ENCODE peak calls at places on chromosomes 16 and 17, in five cellular contexts. D is neuronal stem cell, K is H1, B is mesendoderm, Q is IMR-90. M is an unnamed sample. For H3K4me1, the result is how much of the 10 kb centered on the place peaks cover.

GRCh38 chr16:62872339-62872738 is 836.1 kb upstream of the CDH8 start:
- DNase-seq in D (no peak), K (no peak), B (no peak), Q (no peak), M (no peak)

GRCh38 chr16:87056083-87056482 is 261.1 kb downstream of the C16orf95 start:
- DNase-seq in D (no peak), K (no peak), B (no peak), Q (peak), M (peak)

GRCh38 chr17:43308999-43309398 is 75.2 kb upstream of the RNU2-1 start:
- DNase-seq in D (no peak), K (peak), B (no peak), Q (no peak), M (no peak)

GRCh38 chr17:37194208-37194607 is 181.6 kb upstream of the C17orf78 start:
- DNase-seq in D (no peak), K (no peak), B (peak), Q (no peak), M (no peak)

GRCh38 chr16:64771273-64771672 is 350.6 kb downstream of the CDH11 start:
- DNase-seq in D (no peak), K (no peak), B (no peak), Q (no peak), M (no peak)

GRCh38 chr17:40091691-40092397 is 8.5 kb downstream of the NR1D1 start:
- DNase-seq in D (no peak), K (no peak), B (peak), Q (no peak), M (peak)

GRCh38 chr17:74271281-74271680 is 2.8 kb upstream of the DNAI2 start:
- DNase-seq in D (no peak), K (no peak), B (peak), Q (no peak), M (no peak)

GRCh38 chr16:588889-589657 is 793 bp upstream of the RAB40C start:
- DNase-seq in D (peak), K (peak), B (peak), Q (peak), M (peak)

GRCh38 chr17:79842656-79843474 is 3.6 kb upstream of the CBX4 start:
- DNase-seq in D (no peak), K (peak), B (no peak), Q (no peak), M (no peak)

GRCh38 chr17:4304417-4305027 is 40.7 kb upstream of the ANKFY1 start:
- DNase-seq in D (peak), K (no peak), B (peak), Q (peak), M (no peak)

GRCh38 chr16:10013364-10013763 is 168.9 kb downstream of the GRIN2A start:
- DNase-seq in D (no peak), K (no peak), B (peak), Q (no peak), M (no peak)

GRCh38 chr16:30923554-30924085 is at the start of gene FBXL19:
- DNase-seq in D (peak), K (no peak), B (peak), Q (no peak), M (no peak)

GRCh38 chr17:64781394-64781793 is 119.3 kb upstream of the SMURF2 start:
- DNase-seq in D (no peak), K (peak), B (peak), Q (no peak), M (peak)

GRCh38 chr16:31064882-31065461 is 9.1 kb downstream of the ZNF668 start:
- DNase-seq in D (no peak), K (no peak), B (no peak), Q (peak), M (no peak)

GRCh38 chr17:31412511-31412910 is 21.0 kb downstream of the RAB11FIP4 start:
- DNase-seq in D (no peak), K (no peak), B (no peak), Q (no peak), M (peak)

GRCh38 chr17:31413871-31414589 is 22.6 kb downstream of the RAB11FIP4 start:
- DNase-seq in D (peak), K (no peak), B (no peak), Q (peak), M (no peak)

GRCh38 chr17:31414590-31414918 is 23.1 kb downstream of the RAB11FIP4 start:
- DNase-seq in D (no peak), K (no peak), B (no peak), Q (no peak), M (peak)

GRCh38 chr17:31411707-31412285 is 20.3 kb downstream of the RAB11FIP4 start:
- DNase-seq in D (no peak), K (no peak), B (no peak), Q (no peak), M (peak)

DNA sequence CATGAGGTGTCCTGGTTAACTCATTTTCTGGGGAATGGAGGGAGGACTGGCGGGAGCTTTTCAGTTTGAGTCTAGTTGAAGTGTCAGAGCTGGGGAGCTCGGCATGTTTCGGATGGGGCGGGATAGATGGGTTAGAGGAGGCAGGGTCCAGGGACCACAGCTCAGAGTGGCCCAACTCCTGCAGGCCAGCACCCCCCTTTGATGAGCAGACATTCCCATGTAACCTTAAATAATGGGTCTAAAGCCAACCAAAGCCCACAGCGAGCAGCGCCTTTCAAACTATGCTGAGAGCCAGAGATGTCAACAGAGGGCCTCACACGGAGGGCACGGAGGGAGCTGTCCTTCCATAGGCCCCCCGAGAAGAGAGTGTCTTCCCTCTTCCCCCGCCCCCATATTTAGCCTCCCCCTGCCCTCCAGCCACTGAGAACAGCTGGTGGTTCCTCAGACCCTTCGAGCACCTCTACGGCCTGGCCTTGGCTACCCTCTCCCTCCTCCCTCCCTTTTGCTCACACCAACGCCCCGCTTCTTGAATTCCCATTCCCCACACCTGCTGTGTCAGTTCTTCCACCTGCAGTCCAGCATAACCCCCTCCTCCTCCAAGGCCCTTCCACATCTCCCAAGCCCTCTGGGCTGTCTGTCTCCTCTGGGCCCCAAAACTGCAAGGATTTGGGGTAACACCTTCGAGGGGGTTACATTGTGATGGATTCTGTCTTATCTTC is 21.8 kb downstream of the RAB11FIP4 start:
- DNase-seq in D (no peak), K (no peak), B (no peak), Q (no peak), M (peak)
- H2BK15ac ChIP-seq in D (no peak), K (no peak), B (no peak), Q (no peak), M (no peak)

GRCh38 chr17:51056813-51057510 is 63.7 kb downstream of the SPAG9 start:
- DNase-seq in D (peak), K (peak), B (peak), Q (peak), M (peak)
- H3K4me1 ChIP-seq in D (under half), K (under half), B (under half), Q (under half), M (under half)

GRCh38 chr16:66521227-66521626 is 28.7 kb downstream of the TK2 start:
- DNase-seq in D (no peak), K (no peak), B (no peak), Q (no peak), M (no peak)

GRCh38 chr16:66523861-66524354 is 26.0 kb downstream of the TK2 start:
- DNase-seq in D (no peak), K (no peak), B (no peak), Q (no peak), M (no peak)

GRCh38 chr16:66522816-66523590 is 26.9 kb downstream of the TK2 start:
- DNase-seq in D (no peak), K (no peak), B (no peak), Q (no peak), M (no peak)

GRCh38 chr16:66520406-66521194 is 29.3 kb downstream of the TK2 start:
- DNase-seq in D (no peak), K (no peak), B (no peak), Q (no peak), M (no peak)

GRCh38 chr16:66521951-66522771 is 27.8 kb downstream of the TK2 start:
- DNase-seq in D (no peak), K (no peak), B (no peak), Q (peak), M (no peak)
- H2BK15ac ChIP-seq in D (no peak), K (no peak), B (no peak), Q (peak), M (no peak)

DNA sequence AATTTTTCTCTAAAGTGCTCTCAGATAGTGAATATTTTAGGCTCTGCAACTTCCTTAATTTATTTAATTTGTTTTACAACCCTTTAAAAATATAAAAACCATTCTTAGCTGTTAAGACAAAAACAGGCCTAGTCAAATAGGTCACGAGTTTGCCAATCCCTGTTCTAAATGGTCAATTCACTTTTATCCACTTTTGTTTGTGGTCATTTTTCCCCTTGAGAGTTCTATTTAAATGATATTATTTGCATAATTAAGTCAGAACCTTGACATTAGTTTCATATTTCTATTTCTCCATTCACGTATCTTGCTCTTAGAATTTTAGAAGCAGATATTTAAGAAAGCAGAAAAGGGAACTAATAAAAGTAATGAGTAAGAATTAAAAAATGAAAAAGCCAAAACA is 4.0 kb downstream of the AMFR start:
- DNase-seq in D (no peak), K (no peak), B (no peak), Q (no peak), M (no peak)
- H3K4me1 ChIP-seq in D (under half), K (under half), B (under half), Q (under half), M (under half)

GRCh38 chr17:10123093-10123492 is 75.3 kb downstream of the GAS7 start:
- DNase-seq in D (no peak), K (no peak), B (no peak), Q (no peak), M (no peak)
- H2BK15ac ChIP-seq in D (no peak), K (no peak), B (no peak), Q (no peak), M (no peak)

GRCh38 chr16:74660383-74660782 is 6.3 kb downstream of the RFWD3 start:
- DNase-seq in D (no peak), K (no peak), B (no peak), Q (no peak), M (no peak)
- H3K4me1 ChIP-seq in D (under half), K (under half), B (under half), Q (under half), M (under half)

GRCh38 chr17:50268632-50269287 is 5.5 kb upstream of the TMEM92 start:
- DNase-seq in D (no peak), K (peak), B (no peak), Q (peak), M (peak)
- H2BK15ac ChIP-seq in D (no peak), K (no peak), B (no peak), Q (peak), M (no peak)

M was measured in H9.